ENCODE peak calls at places on chromosomes 7 and 10, in six cellular contexts. L is cardiac muscle cell; E is fibroblast of lung; K is heart left ventricle; T is hepatocyte; G is CD8-positive, alpha-beta T cell. H is an unnamed sample.
A peak's percentile ranks its signal among the peaks of the same experiment; 100 is the strongest.

GRCh38 chr7:66837007-66837406 is 84.0 kb upstream of the TMEM248 start:
- DNase-seq in L (no peak), K (no peak), E (peak; percentile 22), T (peak; percentile 33), G (no peak), H (no peak)

GRCh38 chr10:14200645-14201534 is 129.8 kb downstream of the FRMD4A start:
- DNase-seq in G (no peak), T (no peak), L (no peak), K (no peak), E (no peak), H (no peak)

GRCh38 chr10:57579926-57580325 is 687.8 kb downstream of the IPMK start:
- DNase-seq in G (no peak), T (peak; percentile 63), K (no peak), E (peak; percentile 3), L (peak; percentile 51), H (no peak)

GRCh38 chr7:27110163-27110976 is 7.9 kb upstream of the HOXA2 start:
- DNase-seq in L (no peak), K (no peak), T (peak; percentile 67), G (no peak), E (peak; percentile 95), H (no peak)

GRCh38 chr10:131908151-131908550 is 7.3 kb downstream of the PPP2R2D start:
- DNase-seq in K (no peak), T (no peak), G (no peak), E (no peak), L (no peak), H (no peak)

GRCh38 chr10:15237351-15237750 is 68.9 kb upstream of the NMT2 start:
- DNase-seq in E (peak; percentile 51), K (no peak), T (no peak), G (no peak), L (no peak), H (peak; percentile 27)

GRCh38 chr7:93884541-93884940 is 6.0 kb downstream of the TFPI2 start:
- DNase-seq in K (no peak), T (no peak), G (no peak), E (no peak), L (no peak), H (no peak)

GRCh38 chr10:123380491-123381085 is 226.4 kb downstream of the BUB3 start:
- DNase-seq in K (no peak), G (no peak), E (peak; percentile 6), T (peak; percentile 24), L (no peak), H (no peak)

GRCh38 chr7:14747701-14748100 is 154.8 kb downstream of the DGKB start:
- DNase-seq in T (no peak), E (peak; percentile 45), G (no peak), K (no peak), L (no peak), H (no peak)

GRCh38 chr10:132050191-132050590 is 15.6 kb upstream of the JAKMIP3 start:
- DNase-seq in G (no peak), T (no peak), L (no peak), K (no peak), E (no peak), H (no peak)

GRCh38 chr7:16644987-16645592 is 464 bp downstream of the ANKMY2 start:
- DNase-seq in T (no peak), L (no peak), E (peak; percentile 39), G (peak; percentile 22), K (peak; percentile 55), H (peak; percentile 72)

GRCh38 chr7:41779918-41780317 is 77.0 kb upstream of the INHBA start:
- DNase-seq in L (no peak), K (no peak), T (no peak), E (no peak), G (no peak), H (no peak)

GRCh38 chr10:32348297-32349198 is 1.6 kb upstream of the EPC1 start:
- DNase-seq in G (no peak), L (no peak), K (no peak), E (no peak), T (no peak), H (no peak)

GRCh38 chr7:153193144-153193595 is 433.6 kb downstream of the ACTR3B start:
- DNase-seq in G (no peak), E (no peak), K (no peak), T (peak; percentile 70), L (peak; percentile 27), H (no peak)

GRCh38 chr7:24829787-24830186 is 72.5 kb upstream of the GSDME start:
- DNase-seq in L (no peak), T (no peak), G (no peak), K (no peak), E (no peak), H (no peak)

GRCh38 chr7:192701-193536 is 548 bp downstream of the FAM20C start:
- DNase-seq in G (no peak), T (peak; percentile 70), E (no peak), K (no peak), L (peak; percentile 36), H (no peak)

GRCh38 chr10:5589963-5590511 is 65.3 kb downstream of the CALML3 start:
- DNase-seq in G (no peak), T (no peak), K (no peak), L (no peak), E (peak; percentile 47), H (peak; percentile 55)

GRCh38 chr7:69123003-69123402 is 475.3 kb upstream of the AUTS2 start:
- DNase-seq in L (no peak), G (no peak), T (no peak), E (no peak), K (no peak), H (no peak)

DNA sequence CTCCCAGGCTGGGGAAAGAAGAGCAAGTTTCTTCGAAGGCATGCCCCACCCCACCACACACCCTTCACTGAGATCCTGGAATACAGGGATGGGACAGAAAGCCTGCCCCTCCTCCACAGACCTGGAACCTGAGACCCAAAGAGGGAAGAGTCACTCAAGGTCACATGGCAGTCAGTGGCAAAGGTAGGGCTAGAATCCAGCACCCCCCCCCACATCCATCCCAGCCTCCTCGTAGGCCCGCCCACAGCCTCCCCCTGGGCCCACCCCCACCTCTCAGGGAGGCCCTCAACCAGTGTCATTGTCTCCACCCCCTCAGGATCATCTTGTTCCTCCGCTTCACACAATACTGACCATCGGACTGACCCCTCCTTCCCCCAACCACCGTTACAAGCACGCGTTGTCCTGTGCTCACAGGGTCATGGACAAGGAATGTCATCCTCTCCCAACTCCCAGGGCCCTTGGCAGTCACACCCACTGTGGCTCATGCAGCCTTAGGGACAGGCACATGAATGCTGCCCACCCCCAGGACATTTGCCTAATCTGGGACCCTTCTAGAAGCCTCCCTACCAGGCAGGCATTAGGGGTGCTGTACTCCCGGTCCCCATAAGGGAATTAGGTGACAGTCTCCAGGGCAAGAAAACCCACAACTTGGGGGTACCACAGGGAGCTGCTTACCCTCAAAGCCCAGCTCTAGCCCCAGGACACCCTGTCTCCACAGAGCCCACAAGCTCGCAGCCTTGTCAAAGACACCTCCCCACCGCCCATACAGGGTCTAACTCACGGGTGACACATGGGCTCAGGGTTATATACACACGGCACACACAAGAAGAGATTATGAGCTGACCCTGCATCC is 1.4 kb downstream of the KCNH2 start:
- DNase-seq in T (no peak), K (peak; percentile 92), L (peak; percentile 80), G (no peak), E (no peak), H (no peak)
- H3K4me3 ChIP-seq in T (peak overlapping the region; percentile 20), K (peak overlapping the region; percentile 42), L (peak overlapping the region; percentile 82), G (no peak overlapping the region), E (no peak overlapping the region), H (no peak overlapping the region)

GRCh38 chr7:3404490-3404889 is 103.4 kb downstream of the SDK1 start:
- DNase-seq in E (peak; percentile 83), T (peak; percentile 26), L (no peak), G (no peak), K (no peak), H (no peak)

GRCh38 chr7:3393862-3394261 is 92.8 kb downstream of the SDK1 start:
- DNase-seq in E (no peak), K (no peak), L (no peak), G (no peak), T (no peak), H (no peak)

GRCh38 chr7:3397324-3397723 is 96.3 kb downstream of the SDK1 start:
- DNase-seq in T (no peak), E (no peak), K (no peak), G (no peak), L (no peak), H (no peak)

GRCh38 chr7:3399858-3400257 is 98.8 kb downstream of the SDK1 start:
- DNase-seq in E (peak; percentile 29), K (no peak), G (no peak), T (peak; percentile 22), L (peak; percentile 12), H (no peak)
- TF ChIP-seq CTCF in E (peak; percentile 27), K (no peak), G (no peak), T (peak; percentile 12), L (peak; percentile 26), H (no peak)

DNA sequence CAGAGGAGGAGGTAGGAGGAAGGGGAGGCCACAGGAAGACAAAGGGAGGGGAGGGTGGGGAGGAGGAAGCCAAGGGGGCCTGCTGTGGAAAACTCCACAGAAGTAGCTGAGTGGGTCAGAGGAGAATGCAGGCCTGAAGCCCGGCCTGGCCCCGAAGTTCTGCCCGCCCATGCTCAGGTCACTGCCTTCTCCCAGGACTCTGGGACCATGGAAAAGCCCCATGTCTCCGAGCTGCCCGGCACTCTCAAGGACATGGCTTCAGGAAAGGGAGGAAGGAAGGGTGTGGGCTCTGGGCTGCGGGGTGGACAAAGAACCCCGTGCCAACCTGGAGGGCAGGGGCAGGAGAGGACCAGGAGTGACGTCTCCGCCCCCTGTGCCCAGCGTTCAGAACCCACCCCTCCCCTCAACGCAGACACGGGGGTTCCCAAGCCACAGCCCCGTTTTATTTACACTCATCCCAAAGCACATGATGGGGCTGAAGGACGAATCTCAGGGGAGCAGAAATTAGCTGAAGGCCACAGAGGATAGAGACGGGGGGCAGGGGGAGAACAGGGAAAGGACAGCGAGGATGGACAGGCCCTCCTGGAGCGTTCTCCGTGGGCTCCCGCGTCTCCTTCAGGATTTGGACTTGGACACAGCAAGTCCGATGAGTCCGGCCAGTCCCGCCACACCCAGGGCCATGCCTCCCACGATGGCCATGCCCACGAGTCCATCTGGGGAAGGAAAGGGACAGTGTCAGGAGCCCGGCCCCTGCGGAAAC is 1.8 kb upstream of the CLDN15 start:
- DNase-seq in L (no peak), G (no peak), T (no peak), E (no peak), K (peak; percentile 51), H (no peak)
- H3K4me1 ChIP-seq in L (peaks cover 7% of the 10 kb centered on the region), G (peaks cover 9% of the 10 kb centered on the region), T (peaks cover 9% of the 10 kb centered on the region), E (peaks cover 14% of the 10 kb centered on the region), K (peaks cover 62% of the 10 kb centered on the region), H (no peaks in the 10 kb centered on the region)

DNA sequence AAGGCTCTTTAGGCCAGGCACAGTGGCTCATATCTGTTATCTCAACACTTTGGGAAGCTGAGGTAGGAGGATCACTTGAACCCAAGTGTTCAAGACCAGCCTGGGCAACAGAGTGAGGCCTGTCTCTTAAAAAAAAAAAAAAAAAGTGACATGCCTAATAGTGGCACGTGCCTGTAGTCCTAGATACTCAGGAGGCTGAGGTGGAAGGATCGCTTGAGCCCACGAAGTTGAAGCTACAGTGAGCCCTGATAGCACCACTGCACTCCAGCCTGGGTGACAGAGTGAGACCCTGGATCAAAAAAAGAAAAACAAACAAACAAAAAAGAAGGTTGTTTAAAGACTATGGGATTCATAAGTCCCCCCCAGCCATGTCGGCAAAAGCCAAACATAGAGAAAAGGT is 42.2 kb upstream of the NRF1 start:
- DNase-seq in L (no peak), T (no peak), K (no peak), E (no peak), G (no peak), H (no peak)
- H3K4me3 ChIP-seq in L (no peak overlapping the region), T (no peak overlapping the region), K (no peak overlapping the region), E (no peak overlapping the region), G (no peak overlapping the region), H (no peak overlapping the region)

H was measured in tibial artery.